ENCODE peak calls at places on chromosome 11, in four cellular contexts. One of them, this sample, is unnamed. For H3K9me3, the result is how much of the 10 kb centered on the place peaks cover.

GRCh38 chr11:48013269-48013901 is 33.0 kb downstream of the PTPRJ start:
- DNase-seq in right atrium auricular region: no peak
- DNase-seq in endodermal cell: no peak
- DNase-seq in heart left ventricle: no peak
- DNase-seq in this sample: peak

GRCh38 chr11:78833237-78833636 is 258.6 kb upstream of the NARS2 start:
- DNase-seq in endodermal cell: no peak
- DNase-seq in heart left ventricle: no peak
- DNase-seq in right atrium auricular region: no peak
- DNase-seq in this sample: no peak

GRCh38 chr11:129061466-129062194 is 119.0 kb upstream of the TP53AIP1 start:
- DNase-seq in heart left ventricle: no peak
- DNase-seq in right atrium auricular region: no peak
- DNase-seq in endodermal cell: no peak
- DNase-seq in this sample: no peak

GRCh38 chr11:65934014-65934413 is 11.3 kb upstream of the TSGA10IP start:
- DNase-seq in right atrium auricular region: no peak
- DNase-seq in heart left ventricle: no peak
- DNase-seq in endodermal cell: no peak
- DNase-seq in this sample: no peak

GRCh38 chr11:93623179-93623578 is 38.3 kb upstream of the CEP295 start:
- DNase-seq in endodermal cell: peak
- DNase-seq in heart left ventricle: no peak
- DNase-seq in right atrium auricular region: no peak
- DNase-seq in this sample: no peak

GRCh38 chr11:120179071-120179672 is 31.7 kb upstream of the OAF start:
- DNase-seq in endodermal cell: no peak
- DNase-seq in heart left ventricle: no peak
- DNase-seq in right atrium auricular region: peak
- DNase-seq in this sample: no peak

GRCh38 chr11:77067776-77068460 is 1.1 kb downstream of the CAPN5 start:
- DNase-seq in endodermal cell: peak
- DNase-seq in heart left ventricle: no peak
- DNase-seq in right atrium auricular region: peak
- DNase-seq in this sample: no peak

GRCh38 chr11:46278387-46279173 is 1.1 kb downstream of the CREB3L1 start:
- DNase-seq in heart left ventricle: peak
- DNase-seq in endodermal cell: peak
- DNase-seq in right atrium auricular region: no peak
- DNase-seq in this sample: peak

GRCh38 chr11:77778549-77778948 is 42.0 kb downstream of the RSF1 start:
- DNase-seq in endodermal cell: no peak
- DNase-seq in right atrium auricular region: no peak
- DNase-seq in heart left ventricle: no peak
- DNase-seq in this sample: no peak

GRCh38 chr11:124551189-124551588 is 7.7 kb upstream of the OR8B12 start:
- DNase-seq in right atrium auricular region: no peak
- DNase-seq in endodermal cell: no peak
- DNase-seq in heart left ventricle: no peak
- DNase-seq in this sample: no peak

GRCh38 chr11:108009497-108010360 is 1.0 kb downstream of the CUL5 start:
- DNase-seq in heart left ventricle: no peak
- DNase-seq in endodermal cell: no peak
- DNase-seq in right atrium auricular region: no peak
- DNase-seq in this sample: no peak

GRCh38 chr11:45180158-45180887 is 33.9 kb downstream of the PRDM11 start:
- DNase-seq in right atrium auricular region: no peak
- DNase-seq in endodermal cell: peak
- DNase-seq in heart left ventricle: peak
- DNase-seq in this sample: no peak

GRCh38 chr11:27701262-27702105 is 1.2 kb upstream of the BDNF start:
- DNase-seq in heart left ventricle: peak
- DNase-seq in endodermal cell: no peak
- DNase-seq in right atrium auricular region: no peak
- DNase-seq in this sample: no peak

GRCh38 chr11:11965656-11966353 is 42.6 kb downstream of the DKK3 start:
- DNase-seq in right atrium auricular region: no peak
- DNase-seq in endodermal cell: no peak
- DNase-seq in heart left ventricle: no peak
- DNase-seq in this sample: no peak

GRCh38 chr11:33670250-33671011 is 30.2 kb downstream of the C11orf91 start:
- DNase-seq in right atrium auricular region: no peak
- DNase-seq in heart left ventricle: no peak
- DNase-seq in endodermal cell: no peak
- DNase-seq in this sample: no peak

GRCh38 chr11:37500425-37500824 is 902.4 kb upstream of the RAG2 start:
- DNase-seq in heart left ventricle: no peak
- DNase-seq in right atrium auricular region: no peak
- DNase-seq in endodermal cell: no peak
- DNase-seq in this sample: no peak

GRCh38 chr11:64918056-64918455 is 1.0 kb upstream of the ATG2A start:
- DNase-seq in heart left ventricle: no peak
- DNase-seq in endodermal cell: no peak
- DNase-seq in right atrium auricular region: no peak
- DNase-seq in this sample: no peak

GRCh38 chr11:33713162-33713913 is 12.7 kb upstream of the C11orf91 start:
- DNase-seq in endodermal cell: no peak
- DNase-seq in right atrium auricular region: no peak
- DNase-seq in heart left ventricle: no peak
- DNase-seq in this sample: no peak

GRCh38 chr11:119207300-119207570 is 1.1 kb downstream of the CBL start:
- DNase-seq in heart left ventricle: no peak
- DNase-seq in right atrium auricular region: no peak
- DNase-seq in endodermal cell: no peak
- DNase-seq in this sample: no peak

GRCh38 chr11:34243620-34244493 is 114.0 kb downstream of the ABTB2 start:
- DNase-seq in heart left ventricle: no peak
- DNase-seq in right atrium auricular region: no peak
- DNase-seq in endodermal cell: peak
- DNase-seq in this sample: no peak

GRCh38 chr11:20374746-20375305 is 11.3 kb downstream of the HTATIP2 start:
- DNase-seq in right atrium auricular region: no peak
- DNase-seq in endodermal cell: no peak
- DNase-seq in heart left ventricle: no peak
- DNase-seq in this sample: no peak

GRCh38 chr11:130170345-130170744 is 10.8 kb downstream of the ST14 start:
- DNase-seq in heart left ventricle: no peak
- DNase-seq in endodermal cell: no peak
- DNase-seq in right atrium auricular region: no peak
- DNase-seq in this sample: no peak

GRCh38 chr11:64881476-64881875 is 3.1 kb upstream of the EHD1 start:
- DNase-seq in right atrium auricular region: no peak
- DNase-seq in endodermal cell: no peak
- DNase-seq in heart left ventricle: no peak
- DNase-seq in this sample: no peak

GRCh38 chr11:6404341-6405038 is 14.2 kb downstream of the SMPD1 start:
- DNase-seq in heart left ventricle: no peak
- DNase-seq in endodermal cell: no peak
- DNase-seq in right atrium auricular region: no peak
- DNase-seq in this sample: no peak

GRCh38 chr11:120759046-120759445 is 247.5 kb downstream of the GRIK4 start:
- DNase-seq in heart left ventricle: no peak
- DNase-seq in right atrium auricular region: no peak
- DNase-seq in endodermal cell: no peak
- DNase-seq in this sample: no peak

GRCh38 chr11:67301313-67301921 is 1.9 kb upstream of the SSH3 start:
- DNase-seq in endodermal cell: no peak
- DNase-seq in right atrium auricular region: no peak
- DNase-seq in heart left ventricle: no peak
- DNase-seq in this sample: no peak

GRCh38 chr11:118785362-118785761 is 5.6 kb downstream of the DDX6 start:
- DNase-seq in right atrium auricular region: no peak
- DNase-seq in heart left ventricle: no peak
- DNase-seq in endodermal cell: no peak
- DNase-seq in this sample: no peak

GRCh38 chr11:130323452-130324448 is 9.0 kb upstream of the ZBTB44 start:
- DNase-seq in right atrium auricular region: no peak
- DNase-seq in endodermal cell: peak
- DNase-seq in heart left ventricle: no peak
- DNase-seq in this sample: no peak

GRCh38 chr11:125086633-125087296 is 23.7 kb downstream of the SLC37A2 start:
- DNase-seq in heart left ventricle: no peak
- DNase-seq in endodermal cell: peak
- DNase-seq in right atrium auricular region: peak
- DNase-seq in this sample: no peak

GRCh38 chr11:21933095-21933494 is 259.8 kb upstream of the ANO5 start:
- DNase-seq in endodermal cell: no peak
- DNase-seq in heart left ventricle: no peak
- DNase-seq in right atrium auricular region: no peak
- DNase-seq in this sample: no peak

GRCh38 chr11:94803491-94803890 is 35.3 kb downstream of the AMOTL1 start:
- DNase-seq in endodermal cell: no peak
- DNase-seq in right atrium auricular region: no peak
- DNase-seq in heart left ventricle: no peak
- DNase-seq in this sample: no peak

GRCh38 chr11:128515766-128516466 is 71.4 kb downstream of the ETS1 start:
- DNase-seq in heart left ventricle: no peak
- DNase-seq in right atrium auricular region: no peak
- DNase-seq in endodermal cell: no peak
- DNase-seq in this sample: no peak

GRCh38 chr11:12705874-12706273 is 31.7 kb downstream of the TEAD1 start:
- DNase-seq in right atrium auricular region: no peak
- DNase-seq in endodermal cell: no peak
- DNase-seq in heart left ventricle: no peak
- DNase-seq in this sample: no peak

GRCh38 chr11:110069158-110069737 is 23.9 kb upstream of the ZC3H12C start:
- DNase-seq in endodermal cell: no peak
- DNase-seq in heart left ventricle: peak
- DNase-seq in right atrium auricular region: no peak
- DNase-seq in this sample: no peak

GRCh38 chr11:69510471-69511357 is 29.3 kb downstream of the LINC01488 start:
- DNase-seq in endodermal cell: peak
- DNase-seq in right atrium auricular region: no peak
- DNase-seq in heart left ventricle: no peak
- DNase-seq in this sample: no peak

DNA sequence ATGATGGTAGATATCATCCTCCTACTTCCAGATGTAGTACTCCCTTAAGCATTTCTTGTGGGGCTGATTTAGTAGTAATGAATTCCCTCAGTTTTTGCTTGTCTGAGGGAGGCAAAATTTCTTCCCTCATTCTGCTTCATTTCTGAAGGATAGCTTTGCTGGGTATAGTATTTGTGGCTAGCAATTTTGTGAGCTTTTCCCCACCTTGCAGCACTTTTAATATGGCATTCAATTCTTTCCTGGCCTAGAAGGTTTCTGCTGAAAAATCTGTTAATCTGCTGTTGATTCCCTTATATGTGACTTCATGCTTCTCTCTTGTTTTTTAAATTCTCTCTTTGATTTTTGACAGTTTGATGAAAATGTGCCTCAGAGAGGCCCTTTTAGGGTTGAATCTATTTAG is 50.4 kb downstream of the KCNQ1OT1 start:
- DNase-seq in heart left ventricle: no peak
- DNase-seq in right atrium auricular region: no peak
- DNase-seq in endodermal cell: no peak
- DNase-seq in this sample: no peak
- H3K9me3 ChIP-seq in heart left ventricle: under half
- H3K9me3 ChIP-seq in right atrium auricular region: under half
- H3K9me3 ChIP-seq in endodermal cell: half or more
- H3K9me3 ChIP-seq in this sample: under half

GRCh38 chr11:1419811-1420210 is 30.1 kb downstream of the BRSK2 start:
- DNase-seq in endodermal cell: no peak
- DNase-seq in heart left ventricle: no peak
- DNase-seq in right atrium auricular region: no peak
- DNase-seq in this sample: no peak
- H3K9me3 ChIP-seq in endodermal cell: under half
- H3K9me3 ChIP-seq in heart left ventricle: under half
- H3K9me3 ChIP-seq in right atrium auricular region: under half
- H3K9me3 ChIP-seq in this sample: under half

GRCh38 chr11:2645779-2646118 is 54.0 kb downstream of the KCNQ1OT1 start:
- DNase-seq in endodermal cell: no peak
- DNase-seq in right atrium auricular region: no peak
- DNase-seq in heart left ventricle: no peak
- DNase-seq in this sample: no peak
- H3K9me3 ChIP-seq in endodermal cell: half or more
- H3K9me3 ChIP-seq in right atrium auricular region: under half
- H3K9me3 ChIP-seq in heart left ventricle: half or more
- H3K9me3 ChIP-seq in this sample: under half

GRCh38 chr11:10058356-10058755 is 235.7 kb downstream of the SBF2 start:
- DNase-seq in right atrium auricular region: no peak
- DNase-seq in heart left ventricle: no peak
- DNase-seq in endodermal cell: no peak
- DNase-seq in this sample: no peak
- H3K9me3 ChIP-seq in right atrium auricular region: under half
- H3K9me3 ChIP-seq in heart left ventricle: under half
- H3K9me3 ChIP-seq in endodermal cell: half or more
- H3K9me3 ChIP-seq in this sample: under half